ENCODE peak calls at places on chromosomes 2 and 18, in four cellular contexts. O is thoracic aorta, M is HCT116, I is neuronal stem cell. H is an unnamed sample.

GRCh38 chr2:238868067-238868524 is 20.2 kb downstream of the TWIST2 start:
- DNase-seq in I (no peak), M (no peak), O (peak; percentile 52), H (no peak)

GRCh38 chr2:69082430-69082997 is 69.5 kb downstream of the ANTXR1 start:
- DNase-seq in O (no peak), I (no peak), M (no peak), H (peak; percentile 78)

GRCh38 chr2:178825183-178825582 is 18.0 kb upstream of the TTN start:
- DNase-seq in I (no peak), M (no peak), O (no peak), H (no peak)

GRCh38 chr2:60553992-60554648 is 666 bp upstream of the BCL11A start:
- DNase-seq in M (no peak), O (no peak), I (no peak), H (no peak)

GRCh38 chr2:142741764-142742269 is 135.6 kb upstream of the KYNU start:
- DNase-seq in O (no peak), I (no peak), M (no peak), H (no peak)

GRCh38 chr2:240413813-240414429 is 21.5 kb upstream of the GPC1 start:
- DNase-seq in O (no peak), M (no peak), I (no peak), H (no peak)

GRCh38 chr2:65420712-65421431 is 11.5 kb downstream of the SPRED2 start:
- DNase-seq in M (no peak), I (no peak), O (no peak), H (no peak)

GRCh38 chr18:2846638-2847340 is at the start of gene EMILIN2:
- DNase-seq in O (peak; percentile 41), M (no peak), I (peak; percentile 47), H (no peak)

GRCh38 chr2:221848286-221848685 is 276.2 kb upstream of the EPHA4 start:
- DNase-seq in M (no peak), I (no peak), O (no peak), H (peak; percentile 95)

GRCh38 chr2:106057206-106057605 is 136.9 kb downstream of the UXS1 start:
- DNase-seq in O (no peak), M (no peak), I (no peak), H (no peak)

DNA sequence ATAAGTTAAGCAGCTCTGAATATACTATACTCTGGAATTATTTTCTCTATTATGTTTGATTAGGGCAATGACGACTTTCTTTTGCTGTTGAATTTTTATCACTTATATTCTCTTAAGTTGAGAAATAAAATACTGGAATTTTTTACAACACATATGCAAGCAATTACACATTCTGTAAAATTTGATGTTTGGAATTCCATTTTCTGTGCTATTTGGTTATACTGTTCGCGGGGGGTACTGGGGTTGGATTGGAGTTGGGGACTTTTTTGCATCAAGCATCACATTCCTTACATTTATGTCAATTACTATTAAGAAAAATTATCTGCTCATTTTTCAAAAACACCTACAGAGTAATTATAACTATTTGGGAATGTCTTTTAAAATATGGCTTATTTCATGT is 2.1 kb downstream of the COL5A2 start:
- DNase-seq in I (no peak), O (no peak), M (no peak), H (no peak)
- H3K4me3 ChIP-seq in I (no peak overlapping the region), O (peak overlapping the region; percentile 84), M (no peak overlapping the region), H (no peak overlapping the region)

GRCh38 chr2:98088261-98088660 is 1.3 kb downstream of the VWA3B start:
- DNase-seq in M (no peak), I (no peak), O (no peak), H (no peak)
- H3K4me1 ChIP-seq in M (peaks cover 6% of the 10 kb centered on the region), I (peaks cover 2% of the 10 kb centered on the region), O (peaks cover 6% of the 10 kb centered on the region), H (peaks cover 12% of the 10 kb centered on the region)

DNA sequence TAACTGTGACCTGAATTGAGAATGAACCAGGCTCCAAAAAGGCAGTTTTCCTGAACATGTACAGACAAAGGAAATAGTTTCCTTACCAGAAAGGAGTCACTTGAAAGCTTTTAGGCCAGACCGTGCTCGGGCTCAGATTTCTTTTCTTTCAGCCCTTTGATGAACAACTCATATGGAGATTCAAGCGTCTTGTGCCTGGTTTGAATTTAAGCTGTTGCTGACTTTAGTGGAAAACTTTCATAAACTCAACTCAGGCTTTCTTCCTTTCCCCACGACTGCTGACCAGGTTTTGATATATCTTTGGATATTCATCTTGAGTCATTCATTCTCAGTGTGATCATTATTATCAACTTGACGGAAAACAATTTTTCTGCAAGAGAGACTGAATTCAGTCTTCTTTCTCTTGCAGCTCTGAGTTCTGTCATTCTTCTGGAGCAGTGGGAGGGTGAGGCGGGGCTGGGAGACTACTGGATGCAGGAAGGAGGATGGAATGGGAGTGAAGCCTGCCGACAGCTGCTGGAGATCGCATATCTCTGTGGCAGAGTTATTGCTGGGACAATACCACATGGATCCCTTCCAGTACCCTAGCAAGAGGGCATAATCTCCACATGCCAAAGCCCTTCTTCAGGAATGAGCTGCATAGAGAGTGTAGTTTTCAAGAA is 364.6 kb downstream of the ZNF521 start:
- DNase-seq in M (no peak), O (no peak), I (peak; percentile 11), H (no peak)
- H3K4me3 ChIP-seq in M (no peak overlapping the region), O (no peak overlapping the region), I (no peak overlapping the region), H (no peak overlapping the region)

GRCh38 chr2:201260302-201260800 is at the start of gene CASP8:
- DNase-seq in O (no peak), I (no peak), M (no peak), H (peak; percentile 72)
- H3K4me1 ChIP-seq in O (peaks cover 9% of the 10 kb centered on the region), I (peaks cover 8% of the 10 kb centered on the region), M (peaks cover 23% of the 10 kb centered on the region), H (peaks cover 38% of the 10 kb centered on the region)